ENCODE peak calls at places on chromosomes 12 and 14, in nine cellular contexts. One of them, this sample, is unnamed.
A peak's percentile ranks its signal among the peaks of the same experiment; 100 is the strongest.

GRCh38 chr12:122368361-122369073 is 54.0 kb downstream of the CLIP1 start:
- DNase-seq in stomach: no peak
- DNase-seq in Peyer's patch: no peak
- DNase-seq in A549: peak; percentile 54
- DNase-seq in heart left ventricle: no peak
- DNase-seq in breast epithelium: no peak
- DNase-seq in transverse colon: no peak
- DNase-seq in lower leg skin: peak; percentile 34
- DNase-seq in IMR-90: peak; percentile 81
- DNase-seq in this sample: no peak

GRCh38 chr14:63078606-63079005 is 33.3 kb upstream of the KCNH5 start:
- DNase-seq in stomach: no peak
- DNase-seq in Peyer's patch: no peak
- DNase-seq in A549: no peak
- DNase-seq in heart left ventricle: no peak
- DNase-seq in breast epithelium: no peak
- DNase-seq in transverse colon: no peak
- DNase-seq in lower leg skin: no peak
- DNase-seq in IMR-90: no peak
- DNase-seq in this sample: no peak

GRCh38 chr12:29317556-29318363 is 63.2 kb downstream of the ERGIC2 start:
- DNase-seq in stomach: peak; percentile 38
- DNase-seq in Peyer's patch: peak; percentile 72
- DNase-seq in A549: peak; percentile 69
- DNase-seq in heart left ventricle: peak; percentile 57
- DNase-seq in breast epithelium: no peak
- DNase-seq in transverse colon: peak; percentile 55
- DNase-seq in lower leg skin: no peak
- DNase-seq in IMR-90: peak; percentile 30
- DNase-seq in this sample: peak; percentile 39

GRCh38 chr12:95224202-95225170 is 6.9 kb downstream of the VEZT start:
- DNase-seq in stomach: no peak
- DNase-seq in Peyer's patch: no peak
- DNase-seq in A549: no peak
- DNase-seq in heart left ventricle: no peak
- DNase-seq in breast epithelium: no peak
- DNase-seq in transverse colon: no peak
- DNase-seq in lower leg skin: no peak
- DNase-seq in IMR-90: peak; percentile 84
- DNase-seq in this sample: peak; percentile 54

GRCh38 chr12:106582661-106583577 is at the start of gene RFX4:
- DNase-seq in stomach: no peak
- DNase-seq in Peyer's patch: no peak
- DNase-seq in A549: no peak
- DNase-seq in heart left ventricle: no peak
- DNase-seq in breast epithelium: no peak
- DNase-seq in transverse colon: no peak
- DNase-seq in lower leg skin: no peak
- DNase-seq in IMR-90: no peak
- DNase-seq in this sample: no peak

GRCh38 chr14:54711312-54711711 is 144.4 kb downstream of the SAMD4A start:
- DNase-seq in stomach: no peak
- DNase-seq in Peyer's patch: no peak
- DNase-seq in A549: no peak
- DNase-seq in heart left ventricle: no peak
- DNase-seq in breast epithelium: no peak
- DNase-seq in transverse colon: no peak
- DNase-seq in lower leg skin: no peak
- DNase-seq in IMR-90: no peak
- DNase-seq in this sample: no peak

GRCh38 chr14:20998674-20999366 is at the start of gene SLC39A2:
- DNase-seq in stomach: no peak
- DNase-seq in Peyer's patch: peak; percentile 66
- DNase-seq in A549: no peak
- DNase-seq in heart left ventricle: peak; percentile 41
- DNase-seq in breast epithelium: peak; percentile 66
- DNase-seq in transverse colon: peak; percentile 82
- DNase-seq in lower leg skin: peak; percentile 91
- DNase-seq in IMR-90: peak; percentile 60
- DNase-seq in this sample: peak; percentile 55

GRCh38 chr14:67579636-67580035 is 20.4 kb downstream of the PIGH start:
- DNase-seq in stomach: no peak
- DNase-seq in Peyer's patch: peak; percentile 42
- DNase-seq in A549: no peak
- DNase-seq in heart left ventricle: no peak
- DNase-seq in breast epithelium: no peak
- DNase-seq in transverse colon: no peak
- DNase-seq in lower leg skin: peak; percentile 80
- DNase-seq in IMR-90: no peak
- DNase-seq in this sample: no peak

GRCh38 chr12:128798543-128799341 is 25.0 kb downstream of the SLC15A4 start:
- DNase-seq in stomach: no peak
- DNase-seq in Peyer's patch: peak; percentile 57
- DNase-seq in A549: no peak
- DNase-seq in heart left ventricle: no peak
- DNase-seq in breast epithelium: no peak
- DNase-seq in transverse colon: no peak
- DNase-seq in lower leg skin: no peak
- DNase-seq in IMR-90: no peak
- DNase-seq in this sample: no peak

GRCh38 chr12:116065561-116065960 is 211.9 kb downstream of the MED13L start:
- DNase-seq in stomach: no peak
- DNase-seq in Peyer's patch: no peak
- DNase-seq in A549: no peak
- DNase-seq in heart left ventricle: no peak
- DNase-seq in breast epithelium: no peak
- DNase-seq in transverse colon: no peak
- DNase-seq in lower leg skin: no peak
- DNase-seq in IMR-90: no peak
- DNase-seq in this sample: no peak

GRCh38 chr14:68297011-68297410 is 477.4 kb downstream of the RAD51B start:
- DNase-seq in stomach: no peak
- DNase-seq in Peyer's patch: no peak
- DNase-seq in A549: no peak
- DNase-seq in heart left ventricle: no peak
- DNase-seq in breast epithelium: no peak
- DNase-seq in transverse colon: no peak
- DNase-seq in lower leg skin: no peak
- DNase-seq in IMR-90: no peak
- DNase-seq in this sample: no peak

GRCh38 chr14:71380271-71380670 is 473.0 kb downstream of the PCNX1 start:
- DNase-seq in stomach: no peak
- DNase-seq in Peyer's patch: no peak
- DNase-seq in A549: no peak
- DNase-seq in heart left ventricle: no peak
- DNase-seq in breast epithelium: no peak
- DNase-seq in transverse colon: no peak
- DNase-seq in lower leg skin: no peak
- DNase-seq in IMR-90: peak; percentile 47
- DNase-seq in this sample: no peak

GRCh38 chr12:93778306-93778705 is 101.1 kb downstream of the CRADD start:
- DNase-seq in stomach: no peak
- DNase-seq in Peyer's patch: no peak
- DNase-seq in A549: no peak
- DNase-seq in heart left ventricle: peak; percentile 73
- DNase-seq in breast epithelium: no peak
- DNase-seq in transverse colon: no peak
- DNase-seq in lower leg skin: no peak
- DNase-seq in IMR-90: peak; percentile 88
- DNase-seq in this sample: peak; percentile 69

GRCh38 chr12:127386723-127387122 is 880.2 kb upstream of the TMEM132C start:
- DNase-seq in stomach: no peak
- DNase-seq in Peyer's patch: no peak
- DNase-seq in A549: no peak
- DNase-seq in heart left ventricle: no peak
- DNase-seq in breast epithelium: no peak
- DNase-seq in transverse colon: no peak
- DNase-seq in lower leg skin: no peak
- DNase-seq in IMR-90: no peak
- DNase-seq in this sample: peak; percentile 65

GRCh38 chr12:108635201-108635996 is 1.7 kb upstream of the SELPLG start:
- DNase-seq in stomach: no peak
- DNase-seq in Peyer's patch: peak; percentile 89
- DNase-seq in A549: no peak
- DNase-seq in heart left ventricle: peak; percentile 19
- DNase-seq in breast epithelium: no peak
- DNase-seq in transverse colon: peak; percentile 71
- DNase-seq in lower leg skin: peak; percentile 84
- DNase-seq in IMR-90: peak; percentile 41
- DNase-seq in this sample: no peak

GRCh38 chr12:6834873-6835272 is 5.9 kb upstream of the GNB3 start:
- DNase-seq in stomach: no peak
- DNase-seq in Peyer's patch: no peak
- DNase-seq in A549: no peak
- DNase-seq in heart left ventricle: no peak
- DNase-seq in breast epithelium: no peak
- DNase-seq in transverse colon: no peak
- DNase-seq in lower leg skin: no peak
- DNase-seq in IMR-90: no peak
- DNase-seq in this sample: no peak

DNA sequence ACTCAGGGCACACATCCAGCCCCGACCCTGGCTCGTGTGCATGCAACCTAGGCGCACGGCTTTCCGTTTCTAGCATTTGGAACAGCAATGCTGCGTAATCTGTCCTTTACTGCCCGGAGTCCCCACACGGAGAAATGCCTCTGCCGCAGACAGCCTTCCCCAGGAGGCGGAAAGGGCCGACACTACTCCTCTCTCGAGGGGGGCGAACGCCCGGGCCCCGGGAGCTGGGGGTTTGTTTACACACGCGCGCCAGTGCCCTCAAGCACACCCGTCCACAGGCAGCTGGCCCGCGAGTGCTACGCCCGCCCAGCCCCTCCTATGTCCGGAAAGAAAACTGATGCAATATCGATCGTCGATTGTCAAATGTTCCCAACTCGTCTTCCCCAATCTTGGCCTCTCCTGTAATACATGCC is 849 bp downstream of the SLC38A2 start:
- DNase-seq in stomach: peak; percentile 72
- DNase-seq in Peyer's patch: peak; percentile 84
- DNase-seq in A549: peak; percentile 82
- DNase-seq in heart left ventricle: peak; percentile 64
- DNase-seq in breast epithelium: peak; percentile 45
- DNase-seq in transverse colon: peak; percentile 71
- DNase-seq in lower leg skin: peak; percentile 95
- DNase-seq in IMR-90: peak; percentile 44
- DNase-seq in this sample: no peak
- TF ChIP-seq POLR2A in stomach: no peak
- TF ChIP-seq POLR2A in Peyer's patch: no peak
- TF ChIP-seq POLR2A in A549: peak; percentile 13
- TF ChIP-seq POLR2A in heart left ventricle: no peak
- TF ChIP-seq POLR2A in breast epithelium: no peak
- TF ChIP-seq POLR2A in transverse colon: no peak
- TF ChIP-seq POLR2A in lower leg skin: no peak
- TF ChIP-seq POLR2A in IMR-90: peak; percentile 69
- TF ChIP-seq POLR2A in this sample: peak; percentile 6

GRCh38 chr14:104843006-104843405 is 22.1 kb upstream of the CEP170B start:
- DNase-seq in stomach: no peak
- DNase-seq in Peyer's patch: no peak
- DNase-seq in A549: no peak
- DNase-seq in heart left ventricle: no peak
- DNase-seq in breast epithelium: no peak
- DNase-seq in transverse colon: no peak
- DNase-seq in lower leg skin: no peak
- DNase-seq in IMR-90: no peak
- DNase-seq in this sample: no peak
- H3K4me3 ChIP-seq in stomach: peak overlapping the region; percentile 47
- H3K4me3 ChIP-seq in Peyer's patch: no peak overlapping the region
- H3K4me3 ChIP-seq in A549: no peak overlapping the region
- H3K4me3 ChIP-seq in heart left ventricle: peak overlapping the region; percentile 53
- H3K4me3 ChIP-seq in breast epithelium: no peak overlapping the region
- H3K4me3 ChIP-seq in transverse colon: no peak overlapping the region
- H3K4me3 ChIP-seq in lower leg skin: no peak overlapping the region
- H3K4me3 ChIP-seq in IMR-90: no peak overlapping the region
- H3K4me3 ChIP-seq in this sample: no peak overlapping the region

GRCh38 chr14:94560782-94561655 is at the start of gene SERPINA4:
- DNase-seq in stomach: peak; percentile 44
- DNase-seq in Peyer's patch: peak; percentile 29
- DNase-seq in A549: no peak
- DNase-seq in heart left ventricle: no peak
- DNase-seq in breast epithelium: no peak
- DNase-seq in transverse colon: no peak
- DNase-seq in lower leg skin: peak; percentile 76
- DNase-seq in IMR-90: no peak
- DNase-seq in this sample: no peak
- TF ChIP-seq POLR2A in stomach: no peak
- TF ChIP-seq POLR2A in Peyer's patch: no peak
- TF ChIP-seq POLR2A in A549: no peak
- TF ChIP-seq POLR2A in heart left ventricle: no peak
- TF ChIP-seq POLR2A in breast epithelium: no peak
- TF ChIP-seq POLR2A in transverse colon: no peak
- TF ChIP-seq POLR2A in lower leg skin: no peak
- TF ChIP-seq POLR2A in IMR-90: no peak
- TF ChIP-seq POLR2A in this sample: no peak

GRCh38 chr12:52690351-52691075 is 10.3 kb upstream of the KRT1 start:
- DNase-seq in stomach: no peak
- DNase-seq in Peyer's patch: no peak
- DNase-seq in A549: no peak
- DNase-seq in heart left ventricle: no peak
- DNase-seq in breast epithelium: no peak
- DNase-seq in transverse colon: no peak
- DNase-seq in lower leg skin: no peak
- DNase-seq in IMR-90: no peak
- DNase-seq in this sample: no peak
- H3K4me3 ChIP-seq in stomach: peak overlapping the region; percentile 48
- H3K4me3 ChIP-seq in Peyer's patch: peak overlapping the region; percentile 46
- H3K4me3 ChIP-seq in A549: no peak overlapping the region
- H3K4me3 ChIP-seq in heart left ventricle: no peak overlapping the region
- H3K4me3 ChIP-seq in breast epithelium: no peak overlapping the region
- H3K4me3 ChIP-seq in transverse colon: no peak overlapping the region
- H3K4me3 ChIP-seq in lower leg skin: no peak overlapping the region
- H3K4me3 ChIP-seq in IMR-90: no peak overlapping the region
- H3K4me3 ChIP-seq in this sample: no peak overlapping the region

DNA sequence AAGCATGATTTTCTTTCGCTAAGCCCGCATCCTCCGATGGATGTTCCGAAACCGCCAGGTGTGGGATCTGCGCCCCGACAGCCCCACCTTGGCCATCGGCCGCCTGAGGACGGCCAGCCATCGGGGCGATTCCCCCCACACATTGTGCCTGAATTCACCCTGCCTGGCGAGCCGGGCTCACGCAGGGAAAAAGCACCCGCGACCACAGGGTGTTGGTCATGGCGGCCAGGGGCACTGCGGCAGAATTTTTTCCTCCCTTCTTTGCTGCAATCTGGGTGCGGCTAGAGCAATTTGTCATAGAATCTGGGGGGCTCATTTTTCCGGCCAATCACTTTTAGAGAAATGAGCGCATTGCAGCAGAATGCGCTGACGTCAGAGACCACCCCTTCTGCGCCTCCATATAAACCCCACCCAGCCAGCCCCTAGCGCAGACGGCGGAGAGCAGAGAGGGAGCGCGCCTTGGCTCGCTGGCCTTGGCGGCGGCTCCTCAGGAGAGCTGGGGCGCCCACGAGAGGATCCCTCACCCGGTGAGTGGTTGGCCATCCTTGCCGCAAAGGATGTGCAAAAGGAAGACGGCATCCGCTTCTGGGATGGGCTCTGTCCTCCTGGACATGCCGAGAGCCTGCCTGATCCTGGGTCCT is at the start of gene MEG3:
- DNase-seq in stomach: no peak
- DNase-seq in Peyer's patch: peak; percentile 52
- DNase-seq in A549: peak; percentile 51
- DNase-seq in heart left ventricle: peak; percentile 39
- DNase-seq in breast epithelium: peak; percentile 21
- DNase-seq in transverse colon: peak; percentile 22
- DNase-seq in lower leg skin: no peak
- DNase-seq in IMR-90: peak; percentile 82
- DNase-seq in this sample: peak; percentile 59
- TF ChIP-seq POLR2A in stomach: no peak
- TF ChIP-seq POLR2A in Peyer's patch: peak; percentile 33
- TF ChIP-seq POLR2A in A549: peak; percentile 97
- TF ChIP-seq POLR2A in heart left ventricle: peak; percentile 71
- TF ChIP-seq POLR2A in breast epithelium: peak; percentile 80
- TF ChIP-seq POLR2A in transverse colon: peak; percentile 81
- TF ChIP-seq POLR2A in lower leg skin: peak; percentile 78
- TF ChIP-seq POLR2A in IMR-90: peak; percentile 100
- TF ChIP-seq POLR2A in this sample: peak; percentile 96